ENCODE peak calls at places on chromosomes 3 and 15, in four cellular contexts. One of them, this sample, is unnamed.

GRCh38 chr3:156816091-156816793 is 9.9 kb upstream of the LEKR1 start:
- DNase-seq in activated naive CD4-positive, alpha-beta T cell: no peak
- DNase-seq in bronchial epithelial cell: no peak
- DNase-seq in adipocyte: peak
- DNase-seq in this sample: no peak

GRCh38 chr3:124174463-124174862 is 182.5 kb upstream of the ROPN1 start:
- DNase-seq in activated naive CD4-positive, alpha-beta T cell: no peak
- DNase-seq in adipocyte: no peak
- DNase-seq in bronchial epithelial cell: no peak
- DNase-seq in this sample: no peak

GRCh38 chr3:42228796-42229195 is 37.2 kb downstream of the CCK start:
- DNase-seq in activated naive CD4-positive, alpha-beta T cell: no peak
- DNase-seq in adipocyte: peak
- DNase-seq in bronchial epithelial cell: peak
- DNase-seq in this sample: no peak

GRCh38 chr3:135565481-135565880 is 400.0 kb upstream of the PPP2R3A start:
- DNase-seq in adipocyte: no peak
- DNase-seq in bronchial epithelial cell: no peak
- DNase-seq in activated naive CD4-positive, alpha-beta T cell: no peak
- DNase-seq in this sample: no peak

GRCh38 chr3:32399030-32399620 is 7.5 kb downstream of the CMTM7 start:
- DNase-seq in bronchial epithelial cell: peak
- DNase-seq in adipocyte: peak
- DNase-seq in activated naive CD4-positive, alpha-beta T cell: no peak
- DNase-seq in this sample: no peak

GRCh38 chr15:74793135-74794028 is 11.5 kb downstream of the CSK start:
- DNase-seq in activated naive CD4-positive, alpha-beta T cell: peak
- DNase-seq in adipocyte: no peak
- DNase-seq in bronchial epithelial cell: peak
- DNase-seq in this sample: no peak

GRCh38 chr3:149142647-149143046 is 13.2 kb downstream of the HPS3 start:
- DNase-seq in adipocyte: no peak
- DNase-seq in bronchial epithelial cell: no peak
- DNase-seq in activated naive CD4-positive, alpha-beta T cell: no peak
- DNase-seq in this sample: no peak

GRCh38 chr15:69032006-69032405 is 17.5 kb downstream of the NOX5 start:
- DNase-seq in adipocyte: no peak
- DNase-seq in activated naive CD4-positive, alpha-beta T cell: no peak
- DNase-seq in bronchial epithelial cell: no peak
- DNase-seq in this sample: no peak

GRCh38 chr3:6605245-6605644 is 255.7 kb upstream of the GRM7 start:
- DNase-seq in adipocyte: no peak
- DNase-seq in bronchial epithelial cell: no peak
- DNase-seq in activated naive CD4-positive, alpha-beta T cell: no peak
- DNase-seq in this sample: no peak

GRCh38 chr3:62686486-62686885 is 188.7 kb downstream of the CADPS start:
- DNase-seq in activated naive CD4-positive, alpha-beta T cell: no peak
- DNase-seq in adipocyte: peak
- DNase-seq in bronchial epithelial cell: peak
- DNase-seq in this sample: no peak

GRCh38 chr3:132872711-132873110 is 150.5 kb upstream of the NPHP3 start:
- DNase-seq in adipocyte: no peak
- DNase-seq in bronchial epithelial cell: no peak
- DNase-seq in activated naive CD4-positive, alpha-beta T cell: no peak
- DNase-seq in this sample: no peak

GRCh38 chr15:59210186-59210585 is 3.5 kb downstream of the LDHAL6B start:
- DNase-seq in bronchial epithelial cell: no peak
- DNase-seq in adipocyte: no peak
- DNase-seq in activated naive CD4-positive, alpha-beta T cell: no peak
- DNase-seq in this sample: no peak

GRCh38 chr15:69421498-69421897 is 7.3 kb downstream of the KIF23 start:
- DNase-seq in adipocyte: no peak
- DNase-seq in activated naive CD4-positive, alpha-beta T cell: no peak
- DNase-seq in bronchial epithelial cell: no peak
- DNase-seq in this sample: no peak

GRCh38 chr3:64687781-64688515 is at the start of gene ADAMTS9:
- DNase-seq in bronchial epithelial cell: no peak
- DNase-seq in adipocyte: peak
- DNase-seq in activated naive CD4-positive, alpha-beta T cell: no peak
- DNase-seq in this sample: peak

GRCh38 chr15:85858586-85859375 is 64.1 kb upstream of the KLHL25 start:
- DNase-seq in bronchial epithelial cell: peak
- DNase-seq in adipocyte: peak
- DNase-seq in activated naive CD4-positive, alpha-beta T cell: peak
- DNase-seq in this sample: peak

This sample was measured in putamen.